ENCODE peak calls at places on chromosome 12, in five cellular contexts. Y is DMS53; R is activated CD8-positive, alpha-beta T cell treated with anti-CD3 and anti-CD28 coated beads, Interleukin-2, amount 10 ng/mL, durations not matched to agents 7 days and 5 days; O is Daoy; M is B cell. Z is an unnamed sample.

GRCh38 chr12:122282066-122282465 is 15.8 kb upstream of the VPS33A start:
- DNase-seq in Y (no peak), R (no peak), O (peak), M (no peak), Z (peak)

GRCh38 chr12:110001596-110001995 is 2.4 kb downstream of the ANKRD13A start:
- DNase-seq in Y (no peak), R (no peak), O (peak), M (no peak), Z (peak)

GRCh38 chr12:5580911-5581488 is 149.1 kb downstream of the NTF3 start:
- DNase-seq in Y (no peak), R (no peak), O (no peak), M (no peak), Z (no peak)

GRCh38 chr12:108611884-108612415 is 14.1 kb upstream of the TMEM119 start:
- DNase-seq in Y (peak), R (peak), O (peak), M (peak), Z (peak)

GRCh38 chr12:14167005-14167628 is 185.7 kb upstream of the GRIN2B start:
- DNase-seq in Y (peak), R (peak), O (peak), M (peak), Z (peak)

GRCh38 chr12:75981247-75981646 is 50.3 kb downstream of the PHLDA1 start:
- DNase-seq in Y (no peak), R (no peak), O (no peak), M (no peak), Z (no peak)

GRCh38 chr12:47837190-47838171 is 17.8 kb upstream of the HDAC7 start:
- DNase-seq in Y (peak), R (peak), O (peak), M (peak), Z (peak)

GRCh38 chr12:106999444-106999843 is 12.5 kb upstream of the MTERF2 start:
- DNase-seq in Y (no peak), R (no peak), O (no peak), M (no peak), Z (no peak)

GRCh38 chr12:125544979-125545378 is 479.7 kb downstream of the AACS start:
- DNase-seq in Y (no peak), R (no peak), O (peak), M (no peak), Z (no peak)